ENCODE peak calls at places on chromosomes 3 and 15, in four cellular contexts. Z is transverse colon, A is prostate gland, D is HCT116. E is an unnamed sample.

GRCh38 chr3:136070334-136070733 is 104.8 kb downstream of the PPP2R3A start:
- DNase-seq in A (no peak), D (no peak), Z (no peak), E (no peak)

GRCh38 chr15:26974120-26974780 is 3.3 kb downstream of the GABRG3 start:
- DNase-seq in A (no peak), D (no peak), Z (no peak), E (no peak)

GRCh38 chr3:134775831-134776230 is 19.2 kb upstream of the EPHB1 start:
- DNase-seq in Z (no peak), D (no peak), A (no peak), E (no peak)

GRCh38 chr3:133237380-133237779 is 162.5 kb upstream of the BFSP2 start:
- DNase-seq in D (no peak), A (no peak), Z (no peak), E (no peak)

GRCh38 chr3:94303897-94304296 is 241.0 kb downstream of the NSUN3 start:
- DNase-seq in A (peak), D (no peak), Z (no peak), E (no peak)

GRCh38 chr3:176513604-176514003 is 683.7 kb downstream of the TBL1XR1 start:
- DNase-seq in Z (no peak), A (no peak), D (no peak), E (no peak)

GRCh38 chr3:5136619-5137429 is 14.7 kb downstream of the ARL8B start:
- DNase-seq in D (no peak), Z (no peak), A (no peak), E (peak)

GRCh38 chr15:94400521-94401290 is 169.3 kb downstream of the MCTP2 start:
- DNase-seq in Z (no peak), D (no peak), A (no peak), E (no peak)

GRCh38 chr15:99174567-99174966 is 69.7 kb downstream of the SYNM start:
- DNase-seq in D (no peak), A (no peak), Z (no peak), E (no peak)

GRCh38 chr3:64667138-64667537 is 20.7 kb downstream of the ADAMTS9 start:
- DNase-seq in A (peak), D (no peak), Z (no peak), E (no peak)
- H3K27ac ChIP-seq in A (peak), D (no peak), Z (peak), E (no peak)

GRCh38 chr3:52188586-52189404 is 9.2 kb upstream of the ALAS1 start:
- DNase-seq in D (no peak), A (no peak), Z (no peak), E (peak)
- TF ChIP-seq POLR2AphosphoS5 in D (no peak), A (no peak), Z (no peak), E (no peak)

DNA sequence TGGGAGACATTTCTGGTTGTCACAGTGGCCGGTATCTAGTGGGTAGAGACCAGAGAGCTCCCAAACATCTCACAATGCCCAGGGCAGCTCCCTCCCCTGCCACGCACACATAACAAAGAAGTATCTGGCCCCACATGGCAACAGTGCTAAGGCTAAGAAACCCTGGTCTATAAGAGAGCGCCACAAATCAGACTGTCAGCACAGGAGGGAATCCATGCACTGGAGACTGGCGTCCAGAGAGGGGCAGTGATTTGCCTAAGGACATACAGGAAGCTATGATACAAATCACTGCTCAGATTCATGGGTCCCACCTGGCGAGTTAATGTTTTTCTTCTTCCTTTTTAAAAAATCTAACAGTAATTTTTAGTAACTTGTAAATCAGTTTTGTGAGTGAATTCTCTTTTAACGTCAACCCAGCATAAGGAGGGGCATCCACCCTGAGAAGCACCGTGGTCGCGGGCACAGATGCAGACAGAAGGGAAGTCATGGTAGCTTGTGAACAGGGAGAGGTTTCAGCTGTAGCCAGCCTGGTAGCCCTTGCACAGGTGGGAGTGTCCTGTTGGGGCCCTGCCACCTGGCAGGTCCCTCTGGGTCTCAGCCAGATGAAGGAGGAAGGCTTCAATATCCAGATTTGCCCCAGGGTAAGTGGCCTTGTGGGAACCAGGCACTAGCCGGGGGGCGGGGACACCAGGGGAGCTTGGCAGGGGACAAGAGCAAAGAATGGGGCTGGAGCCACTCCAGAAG is 8.7 kb downstream of the ISG20 start:
- DNase-seq in D (no peak), A (peak), Z (peak), E (no peak)
- H3K27ac ChIP-seq in D (no peak), A (no peak), Z (no peak), E (no peak)

DNA sequence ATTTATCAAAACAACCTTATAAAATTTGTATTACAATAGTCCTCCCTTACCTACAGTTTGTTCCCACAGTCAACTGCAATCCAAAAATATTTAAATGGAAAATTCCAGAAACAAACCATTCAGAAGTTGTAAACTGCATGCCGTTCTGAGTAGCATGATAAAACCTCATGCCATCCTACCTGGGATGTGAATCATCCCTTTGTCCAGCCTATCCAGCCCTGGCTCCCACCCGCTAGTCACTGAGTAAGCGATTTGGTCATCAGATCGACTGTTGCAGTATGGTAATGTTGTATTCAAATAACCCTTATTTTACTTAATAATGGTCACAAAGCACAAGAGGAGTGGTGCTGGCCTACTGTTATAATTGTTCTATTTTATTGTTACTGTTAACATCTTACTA is 97.9 kb downstream of the TMCC1 start:
- DNase-seq in A (no peak), D (peak), Z (no peak), E (no peak)
- TF ChIP-seq POLR2AphosphoS5 in A (no peak), D (no peak), Z (no peak), E (no peak)

GRCh38 chr3:54191220-54191619 is 68.9 kb downstream of the CACNA2D3 start:
- DNase-seq in Z (no peak), D (no peak), A (no peak), E (no peak)
- H3K27ac ChIP-seq in Z (no peak), D (no peak), A (no peak), E (no peak)

GRCh38 chr3:102090646-102091045 is 241.3 kb downstream of the NFKBIZ start:
- DNase-seq in A (no peak), D (no peak), Z (no peak), E (no peak)

GRCh38 chr3:102087236-102087635 is 237.9 kb downstream of the NFKBIZ start:
- DNase-seq in D (no peak), Z (no peak), A (no peak), E (no peak)

GRCh38 chr3:102091358-102091757 is 242.0 kb downstream of the NFKBIZ start:
- DNase-seq in A (no peak), D (no peak), Z (no peak), E (no peak)

GRCh38 chr3:102089182-102089581 is 239.9 kb downstream of the NFKBIZ start:
- DNase-seq in D (no peak), Z (no peak), A (peak), E (no peak)

GRCh38 chr3:102089904-102090492 is 240.7 kb downstream of the NFKBIZ start:
- DNase-seq in Z (peak), D (no peak), A (peak), E (no peak)
- TF ChIP-seq POLR2AphosphoS5 in Z (peak), D (no peak), A (peak), E (no peak)

DNA sequence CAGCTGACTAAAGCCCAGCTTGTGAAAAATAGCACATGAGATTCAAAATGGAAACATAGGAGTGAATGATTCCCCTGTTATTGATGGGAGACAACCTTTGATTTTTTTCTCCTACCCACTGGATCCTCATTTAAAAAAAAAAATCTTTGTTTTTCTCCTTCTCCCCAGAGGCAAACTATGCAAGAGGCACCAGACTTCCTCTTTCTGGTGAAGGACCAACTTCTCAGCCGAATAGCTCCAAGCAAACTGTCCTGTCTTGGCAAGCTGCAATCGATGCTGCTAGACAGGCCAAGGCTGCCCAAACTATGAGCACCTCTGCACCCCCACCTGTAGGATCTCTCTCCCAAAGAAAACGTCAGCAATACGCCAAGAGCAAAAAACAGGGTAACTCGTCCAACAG is 2.6 kb downstream of the CACNA1D start:
- DNase-seq in D (no peak), Z (no peak), A (no peak), E (no peak)
- H3K27ac ChIP-seq in D (no peak), Z (no peak), A (no peak), E (no peak)

DNA sequence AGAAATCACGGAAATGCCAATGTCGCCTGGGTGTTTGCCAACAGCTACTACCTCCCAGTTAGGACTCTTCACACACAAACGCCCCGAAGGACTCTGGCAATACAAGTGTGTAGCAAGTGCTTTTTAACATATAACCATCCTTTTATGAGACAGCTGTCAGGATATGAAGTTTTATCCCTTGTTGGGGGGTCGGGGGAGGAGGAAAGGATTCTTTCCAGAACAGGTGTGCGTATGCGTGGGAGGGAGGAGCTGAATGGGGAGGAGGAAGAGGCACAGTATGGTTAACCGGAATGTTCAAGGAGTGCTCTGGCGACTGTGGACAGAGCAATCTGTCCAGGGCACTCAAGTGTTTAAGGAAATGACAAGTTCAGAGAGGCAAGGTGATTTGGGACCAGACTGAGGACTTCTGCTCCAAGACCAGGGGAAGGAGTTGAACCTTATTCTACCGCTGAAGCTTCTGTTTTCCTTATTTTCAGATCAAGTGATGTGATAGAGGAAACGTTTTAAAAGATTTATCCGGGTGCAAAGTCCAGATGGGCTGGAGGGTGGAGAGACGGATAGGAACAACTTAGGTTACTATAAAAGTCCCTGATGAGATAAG is 1.3 kb downstream of the TSPAN3 start:
- DNase-seq in A (no peak), D (no peak), Z (peak), E (no peak)
- TF ChIP-seq POLR2AphosphoS5 in A (no peak), D (no peak), Z (peak), E (no peak)